ENCODE peak calls at places on chromosomes 2 and 18, in eight cellular contexts. J, R, M, N, I, C, W and Z are unnamed samples.

GRCh38 chr2:1625281-1626001 is 118.9 kb downstream of the PXDN start:
- DNase-seq in J (peak; percentile 99), W (no peak), I (no peak), N (no peak), C (peak; percentile 83), R (no peak), M (peak; percentile 31), Z (no peak)

GRCh38 chr2:95006661-95007060 is 18.8 kb upstream of the MAL start:
- DNase-seq in W (no peak), M (no peak), R (no peak), C (no peak), I (no peak), N (no peak), J (no peak), Z (no peak)

GRCh38 chr2:140177081-140177480 is 1396.9 kb upstream of the NXPH2 start:
- DNase-seq in I (no peak), R (no peak), J (no peak), W (no peak), N (no peak), C (no peak), M (no peak), Z (no peak)

GRCh38 chr2:222919841-222920609 is 59.2 kb downstream of the ACSL3 start:
- DNase-seq in W (peak; percentile 39), M (no peak), I (no peak), N (peak; percentile 5), C (no peak), J (peak; percentile 44), R (no peak), Z (peak; percentile 43)

GRCh38 chr18:4405965-4406364 is 49.1 kb downstream of the DLGAP1 start:
- DNase-seq in M (no peak), R (no peak), W (no peak), J (no peak), C (no peak), I (no peak), N (no peak), Z (no peak)

GRCh38 chr18:23943104-23943503 is 71.5 kb upstream of the TTC39C start:
- DNase-seq in M (no peak), W (no peak), J (no peak), I (no peak), R (no peak), C (no peak), N (no peak), Z (no peak)

GRCh38 chr2:165471349-165471975 is 2.0 kb downstream of the CSRNP3 start:
- DNase-seq in J (no peak), R (no peak), M (no peak), C (no peak), I (no peak), W (no peak), N (no peak), Z (no peak)

GRCh38 chr2:203948733-203949132 is 12.2 kb downstream of the ICOS start:
- DNase-seq in J (no peak), W (no peak), R (no peak), M (no peak), N (no peak), C (no peak), I (no peak), Z (no peak)

GRCh38 chr2:25215948-25216679 is 47.7 kb upstream of the POMC start:
- DNase-seq in R (peak; percentile 80), W (peak; percentile 92), J (peak; percentile 32), C (peak; percentile 86), I (peak; percentile 79), N (peak; percentile 25), M (no peak), Z (no peak)

GRCh38 chr2:10533811-10534321 is 85.7 kb upstream of the ODC1 start:
- DNase-seq in N (no peak), J (peak; percentile 27), C (no peak), I (peak; percentile 51), R (no peak), W (no peak), M (no peak), Z (no peak)

GRCh38 chr2:149490296-149490695 is 97.3 kb downstream of the MMADHC start:
- DNase-seq in I (no peak), M (no peak), C (no peak), R (no peak), W (no peak), N (no peak), J (no peak), Z (no peak)

GRCh38 chr2:61439241-61440002 is 31.5 kb downstream of the USP34 start:
- DNase-seq in N (no peak), C (no peak), I (no peak), M (no peak), J (no peak), W (no peak), R (no peak), Z (no peak)